ENCODE peak calls at places on chromosomes 11 and 22, in nine cellular contexts. One of them, this sample, is unnamed.

GRCh38 chr22:24410110-24410856 is 17.1 kb upstream of the ADORA2A start:
- DNase-seq in HCT116: no peak
- DNase-seq in A549: no peak
- DNase-seq in GM23338: no peak
- DNase-seq in SK-N-SH: peak; percentile 6
- DNase-seq in K562: no peak
- DNase-seq in HepG2: no peak
- DNase-seq in HL-60: no peak
- DNase-seq in GM12878: no peak
- DNase-seq in this sample: no peak

GRCh38 chr11:2898366-2899079 is 12.9 kb upstream of the CDKN1C start:
- DNase-seq in HCT116: no peak
- DNase-seq in A549: no peak
- DNase-seq in GM23338: no peak
- DNase-seq in SK-N-SH: no peak
- DNase-seq in K562: no peak
- DNase-seq in HepG2: peak; percentile 17
- DNase-seq in HL-60: peak; percentile 86
- DNase-seq in GM12878: no peak
- DNase-seq in this sample: no peak

GRCh38 chr22:27460596-27461347 is 340.8 kb downstream of the MN1 start:
- DNase-seq in HCT116: no peak
- DNase-seq in A549: no peak
- DNase-seq in GM23338: peak; percentile 19
- DNase-seq in SK-N-SH: no peak
- DNase-seq in K562: no peak
- DNase-seq in HepG2: no peak
- DNase-seq in HL-60: no peak
- DNase-seq in GM12878: no peak
- DNase-seq in this sample: no peak

GRCh38 chr11:69230856-69231425 is 63.0 kb upstream of the MYEOV start:
- DNase-seq in HCT116: no peak
- DNase-seq in A549: no peak
- DNase-seq in GM23338: no peak
- DNase-seq in SK-N-SH: no peak
- DNase-seq in K562: no peak
- DNase-seq in HepG2: no peak
- DNase-seq in HL-60: no peak
- DNase-seq in GM12878: no peak
- DNase-seq in this sample: no peak

GRCh38 chr22:20953668-20954500 is 13.2 kb upstream of the AIFM3 start:
- DNase-seq in HCT116: no peak
- DNase-seq in A549: no peak
- DNase-seq in GM23338: no peak
- DNase-seq in SK-N-SH: no peak
- DNase-seq in K562: no peak
- DNase-seq in HepG2: peak; percentile 67
- DNase-seq in HL-60: peak; percentile 57
- DNase-seq in GM12878: no peak
- DNase-seq in this sample: no peak

GRCh38 chr11:66548774-66549630 is 2.3 kb downstream of the ACTN3 start:
- DNase-seq in HCT116: no peak
- DNase-seq in A549: no peak
- DNase-seq in GM23338: peak; percentile 38
- DNase-seq in SK-N-SH: no peak
- DNase-seq in K562: no peak
- DNase-seq in HepG2: no peak
- DNase-seq in HL-60: no peak
- DNase-seq in GM12878: no peak
- DNase-seq in this sample: no peak

GRCh38 chr22:42695294-42695693 is 25.4 kb downstream of the A4GALT start:
- DNase-seq in HCT116: no peak
- DNase-seq in A549: no peak
- DNase-seq in GM23338: no peak
- DNase-seq in SK-N-SH: no peak
- DNase-seq in K562: no peak
- DNase-seq in HepG2: no peak
- DNase-seq in HL-60: no peak
- DNase-seq in GM12878: no peak
- DNase-seq in this sample: no peak

GRCh38 chr22:37499006-37499707 is 13.0 kb upstream of the MFNG start:
- DNase-seq in HCT116: no peak
- DNase-seq in A549: no peak
- DNase-seq in GM23338: no peak
- DNase-seq in SK-N-SH: no peak
- DNase-seq in K562: no peak
- DNase-seq in HepG2: no peak
- DNase-seq in HL-60: no peak
- DNase-seq in GM12878: no peak
- DNase-seq in this sample: no peak

GRCh38 chr11:57368106-57368826 is 12.7 kb downstream of the PRG3 start:
- DNase-seq in HCT116: no peak
- DNase-seq in A549: no peak
- DNase-seq in GM23338: no peak
- DNase-seq in SK-N-SH: no peak
- DNase-seq in K562: no peak
- DNase-seq in HepG2: no peak
- DNase-seq in HL-60: peak; percentile 67
- DNase-seq in GM12878: no peak
- DNase-seq in this sample: no peak

GRCh38 chr22:35914665-35915476 is 113.8 kb downstream of the RBFOX2 start:
- DNase-seq in HCT116: peak; percentile 80
- DNase-seq in A549: peak; percentile 48
- DNase-seq in GM23338: peak; percentile 97
- DNase-seq in SK-N-SH: peak; percentile 62
- DNase-seq in K562: peak; percentile 50
- DNase-seq in HepG2: peak; percentile 91
- DNase-seq in HL-60: no peak
- DNase-seq in GM12878: no peak
- DNase-seq in this sample: peak; percentile 30

GRCh38 chr11:65921033-65921555 is 1.9 kb downstream of the DRAP1 start:
- DNase-seq in HCT116: no peak
- DNase-seq in A549: no peak
- DNase-seq in GM23338: no peak
- DNase-seq in SK-N-SH: no peak
- DNase-seq in K562: no peak
- DNase-seq in HepG2: no peak
- DNase-seq in HL-60: no peak
- DNase-seq in GM12878: no peak
- DNase-seq in this sample: no peak

GRCh38 chr22:45863981-45864751 is 112.8 kb downstream of the WNT7B start:
- DNase-seq in HCT116: peak; percentile 33
- DNase-seq in A549: peak; percentile 45
- DNase-seq in GM23338: peak; percentile 85
- DNase-seq in SK-N-SH: peak; percentile 87
- DNase-seq in K562: peak; percentile 75
- DNase-seq in HepG2: peak; percentile 45
- DNase-seq in HL-60: peak; percentile 63
- DNase-seq in GM12878: no peak
- DNase-seq in this sample: peak; percentile 43

GRCh38 chr11:69294621-69295078 is 695 bp downstream of the MYEOV start:
- DNase-seq in HCT116: no peak
- DNase-seq in A549: no peak
- DNase-seq in GM23338: no peak
- DNase-seq in SK-N-SH: no peak
- DNase-seq in K562: no peak
- DNase-seq in HepG2: no peak
- DNase-seq in HL-60: no peak
- DNase-seq in GM12878: no peak
- DNase-seq in this sample: no peak

GRCh38 chr22:19048531-19048930 is 73.7 kb downstream of the DGCR2 start:
- DNase-seq in HCT116: no peak
- DNase-seq in A549: no peak
- DNase-seq in GM23338: no peak
- DNase-seq in SK-N-SH: no peak
- DNase-seq in K562: no peak
- DNase-seq in HepG2: no peak
- DNase-seq in HL-60: no peak
- DNase-seq in GM12878: no peak
- DNase-seq in this sample: no peak

GRCh38 chr11:95714853-95715776 is 74.5 kb downstream of the FAM76B start:
- DNase-seq in HCT116: no peak
- DNase-seq in A549: no peak
- DNase-seq in GM23338: no peak
- DNase-seq in SK-N-SH: no peak
- DNase-seq in K562: no peak
- DNase-seq in HepG2: no peak
- DNase-seq in HL-60: no peak
- DNase-seq in GM12878: peak; percentile 16
- DNase-seq in this sample: no peak

DNA sequence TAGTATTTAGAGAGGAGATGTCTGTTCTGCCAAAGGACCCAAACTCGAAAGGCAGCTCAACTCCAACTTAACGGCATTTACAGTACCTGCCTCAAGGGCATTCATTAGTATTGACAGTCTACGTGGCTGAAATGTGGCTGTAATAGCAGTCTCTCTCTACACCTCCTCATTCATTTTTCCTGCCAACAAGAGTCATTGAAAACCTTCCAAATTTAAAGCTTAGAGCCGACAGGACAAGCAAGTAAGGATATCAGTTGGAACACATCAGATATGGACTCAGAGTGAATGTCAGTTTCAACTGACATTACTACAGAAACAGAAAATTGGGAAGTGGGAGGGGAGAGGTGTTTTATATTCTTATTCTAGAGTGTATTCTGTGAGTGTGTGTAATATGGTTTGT is 253.1 kb downstream of the CADM1 start:
- DNase-seq in HCT116: no peak
- DNase-seq in A549: no peak
- DNase-seq in GM23338: no peak
- DNase-seq in SK-N-SH: no peak
- DNase-seq in K562: no peak
- DNase-seq in HepG2: no peak
- DNase-seq in HL-60: no peak
- DNase-seq in GM12878: no peak
- DNase-seq in this sample: no peak
- TF ChIP-seq REST in HCT116: no peak
- TF ChIP-seq REST in A549: no peak
- TF ChIP-seq REST in GM23338: no peak
- TF ChIP-seq REST in SK-N-SH: no peak
- TF ChIP-seq REST in K562: no peak
- TF ChIP-seq REST in HepG2: no peak
- TF ChIP-seq REST in HL-60: no peak
- TF ChIP-seq REST in GM12878: no peak
- TF ChIP-seq REST in this sample: no peak

DNA sequence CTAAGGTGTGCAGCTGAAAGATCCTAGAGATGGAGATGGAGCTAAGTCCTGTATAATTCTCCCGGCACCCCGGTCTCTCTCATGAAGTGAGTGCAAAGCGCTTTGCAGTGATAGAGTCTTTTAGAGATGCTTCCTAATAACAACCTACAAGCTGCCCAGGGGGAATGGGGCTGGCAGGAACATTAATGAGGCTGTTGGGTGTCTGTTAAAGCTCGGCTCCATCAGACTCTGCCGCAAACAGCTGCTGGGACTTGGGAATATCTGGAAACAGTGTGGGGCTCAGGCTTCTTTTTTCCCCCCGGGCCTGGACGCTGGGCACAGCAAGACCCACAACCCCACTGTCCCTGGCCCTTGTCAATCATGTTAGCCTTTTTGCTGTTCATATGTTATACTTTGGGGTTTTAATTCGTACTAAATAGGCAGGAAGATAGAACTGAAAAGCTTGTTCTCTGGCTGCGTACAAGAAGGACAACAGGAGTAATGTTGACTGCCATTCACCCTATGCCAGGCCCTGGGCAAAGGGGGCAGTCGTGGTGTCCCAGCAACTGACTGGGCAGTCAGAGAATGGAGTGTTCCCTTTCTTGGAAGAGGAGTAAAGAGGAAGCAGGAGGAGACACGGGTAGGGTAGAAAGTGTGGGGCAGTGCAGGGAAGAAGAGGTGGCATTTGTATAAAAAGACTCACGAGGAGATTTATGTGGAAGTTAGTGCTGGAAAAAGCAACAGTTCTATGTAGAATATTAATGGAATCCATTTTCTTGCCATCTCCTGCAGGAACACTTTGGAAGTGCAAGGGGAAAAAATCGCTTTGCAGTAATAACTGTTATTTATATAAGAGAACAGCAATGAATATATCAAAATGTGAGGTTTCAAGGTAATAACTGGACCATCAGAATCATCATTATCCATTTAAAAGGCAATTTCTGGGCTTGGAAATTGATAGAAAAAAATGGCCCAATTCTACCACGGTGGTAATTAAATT is 232.8 kb downstream of the GRIK4 start:
- DNase-seq in HCT116: no peak
- DNase-seq in A549: no peak
- DNase-seq in GM23338: no peak
- DNase-seq in SK-N-SH: peak; percentile 62
- DNase-seq in K562: no peak
- DNase-seq in HepG2: no peak
- DNase-seq in HL-60: no peak
- DNase-seq in GM12878: no peak
- DNase-seq in this sample: no peak
- TF ChIP-seq REST in HCT116: no peak
- TF ChIP-seq REST in A549: no peak
- TF ChIP-seq REST in GM23338: no peak
- TF ChIP-seq REST in SK-N-SH: no peak
- TF ChIP-seq REST in K562: no peak
- TF ChIP-seq REST in HepG2: no peak
- TF ChIP-seq REST in HL-60: no peak
- TF ChIP-seq REST in GM12878: no peak
- TF ChIP-seq REST in this sample: no peak

DNA sequence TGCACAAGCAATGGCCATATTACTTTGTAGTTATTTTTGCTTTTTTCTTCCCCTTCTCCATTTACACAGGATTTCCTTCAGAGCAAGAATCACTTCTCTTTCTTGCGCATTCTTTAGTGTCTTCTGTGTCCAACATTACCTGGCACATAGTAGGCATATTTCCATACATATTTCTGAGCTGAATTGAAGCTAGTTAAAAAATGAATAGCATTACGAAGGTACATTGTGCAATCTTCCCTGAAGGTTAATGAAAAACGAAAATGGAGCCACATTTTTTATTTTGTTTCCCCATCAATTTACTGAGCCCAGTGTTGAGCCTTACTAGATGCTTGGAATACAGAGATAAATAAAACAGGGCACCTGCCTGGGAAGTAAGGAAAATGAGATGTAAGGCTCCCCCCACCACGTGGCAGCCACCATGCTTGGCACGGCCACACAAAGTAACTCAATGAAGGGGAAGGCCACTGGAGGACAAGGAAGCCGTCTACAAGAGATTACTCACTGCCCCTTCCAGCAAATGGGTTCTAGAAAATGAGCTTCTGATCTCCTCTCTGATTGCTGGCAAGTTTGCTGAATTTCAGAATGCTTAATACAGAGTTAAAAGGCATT is 381.9 kb downstream of the LARGE1 start:
- DNase-seq in HCT116: no peak
- DNase-seq in A549: no peak
- DNase-seq in GM23338: no peak
- DNase-seq in SK-N-SH: no peak
- DNase-seq in K562: no peak
- DNase-seq in HepG2: no peak
- DNase-seq in HL-60: no peak
- DNase-seq in GM12878: no peak
- DNase-seq in this sample: no peak
- TF ChIP-seq REST in HCT116: no peak
- TF ChIP-seq REST in A549: no peak
- TF ChIP-seq REST in GM23338: no peak
- TF ChIP-seq REST in SK-N-SH: no peak
- TF ChIP-seq REST in K562: no peak
- TF ChIP-seq REST in HepG2: no peak
- TF ChIP-seq REST in HL-60: no peak
- TF ChIP-seq REST in GM12878: no peak
- TF ChIP-seq REST in this sample: no peak

GRCh38 chr22:43774318-43774717 is 37.8 kb downstream of the EFCAB6 start:
- DNase-seq in HCT116: no peak
- DNase-seq in A549: no peak
- DNase-seq in GM23338: no peak
- DNase-seq in SK-N-SH: no peak
- DNase-seq in K562: no peak
- DNase-seq in HepG2: no peak
- DNase-seq in HL-60: no peak
- DNase-seq in GM12878: no peak
- DNase-seq in this sample: no peak
- TF ChIP-seq REST in HCT116: no peak
- TF ChIP-seq REST in A549: no peak
- TF ChIP-seq REST in GM23338: no peak
- TF ChIP-seq REST in SK-N-SH: no peak
- TF ChIP-seq REST in K562: no peak
- TF ChIP-seq REST in HepG2: no peak
- TF ChIP-seq REST in HL-60: no peak
- TF ChIP-seq REST in GM12878: no peak
- TF ChIP-seq REST in this sample: no peak